ENCODE peak calls at places on chromosomes 5 and 9, in ten cellular contexts. One of them, this sample, is unnamed.

GRCh38 chr5:102738037-102738436 is 17.1 kb upstream of the PAM start:
- DNase-seq in sigmoid colon: no peak
- DNase-seq in WTC11: no peak
- DNase-seq in NB4: no peak
- DNase-seq in hepatocyte: no peak
- DNase-seq in mammary epithelial cell: no peak
- DNase-seq in body of pancreas: no peak
- DNase-seq in fibroblast of pulmonary artery: no peak
- DNase-seq in cardiac muscle cell: no peak
- DNase-seq in tibial nerve: no peak
- DNase-seq in this sample: no peak

GRCh38 chr5:10760033-10760975 is 730 bp downstream of the DAP start:
- DNase-seq in body of pancreas: peak
- DNase-seq in NB4: peak
- DNase-seq in cardiac muscle cell: peak
- DNase-seq in tibial nerve: no peak
- DNase-seq in WTC11: peak
- DNase-seq in sigmoid colon: peak
- DNase-seq in mammary epithelial cell: peak
- DNase-seq in hepatocyte: peak
- DNase-seq in fibroblast of pulmonary artery: peak
- DNase-seq in this sample: no peak

GRCh38 chr5:135217669-135218485 is 181.2 kb downstream of the MACROH2A1 start:
- DNase-seq in tibial nerve: no peak
- DNase-seq in hepatocyte: no peak
- DNase-seq in sigmoid colon: no peak
- DNase-seq in cardiac muscle cell: no peak
- DNase-seq in WTC11: peak
- DNase-seq in NB4: peak
- DNase-seq in fibroblast of pulmonary artery: no peak
- DNase-seq in mammary epithelial cell: no peak
- DNase-seq in body of pancreas: no peak
- DNase-seq in this sample: no peak

GRCh38 chr9:130846487-130847305 is 11.6 kb downstream of the ABL1 start:
- DNase-seq in mammary epithelial cell: peak
- DNase-seq in hepatocyte: no peak
- DNase-seq in NB4: no peak
- DNase-seq in WTC11: no peak
- DNase-seq in cardiac muscle cell: no peak
- DNase-seq in tibial nerve: no peak
- DNase-seq in fibroblast of pulmonary artery: peak
- DNase-seq in sigmoid colon: peak
- DNase-seq in body of pancreas: peak
- DNase-seq in this sample: no peak

GRCh38 chr5:90637731-90638130 is 79.1 kb downstream of the ADGRV1 start:
- DNase-seq in body of pancreas: no peak
- DNase-seq in WTC11: no peak
- DNase-seq in sigmoid colon: no peak
- DNase-seq in NB4: no peak
- DNase-seq in hepatocyte: no peak
- DNase-seq in mammary epithelial cell: no peak
- DNase-seq in cardiac muscle cell: no peak
- DNase-seq in tibial nerve: no peak
- DNase-seq in fibroblast of pulmonary artery: no peak
- DNase-seq in this sample: no peak

GRCh38 chr5:51225671-51226419 is 157.4 kb upstream of the ISL1 start:
- DNase-seq in body of pancreas: peak
- DNase-seq in NB4: no peak
- DNase-seq in WTC11: no peak
- DNase-seq in sigmoid colon: no peak
- DNase-seq in fibroblast of pulmonary artery: no peak
- DNase-seq in tibial nerve: no peak
- DNase-seq in hepatocyte: peak
- DNase-seq in cardiac muscle cell: peak
- DNase-seq in mammary epithelial cell: no peak
- DNase-seq in this sample: no peak

GRCh38 chr9:84862786-84863185 is 193.3 kb downstream of the NTRK2 start:
- DNase-seq in cardiac muscle cell: no peak
- DNase-seq in NB4: no peak
- DNase-seq in mammary epithelial cell: peak
- DNase-seq in hepatocyte: peak
- DNase-seq in body of pancreas: no peak
- DNase-seq in sigmoid colon: no peak
- DNase-seq in WTC11: peak
- DNase-seq in tibial nerve: no peak
- DNase-seq in fibroblast of pulmonary artery: peak
- DNase-seq in this sample: no peak

GRCh38 chr5:54570923-54571322 is 53.4 kb downstream of the SNX18 start:
- DNase-seq in cardiac muscle cell: no peak
- DNase-seq in NB4: no peak
- DNase-seq in WTC11: no peak
- DNase-seq in body of pancreas: no peak
- DNase-seq in sigmoid colon: no peak
- DNase-seq in fibroblast of pulmonary artery: peak
- DNase-seq in tibial nerve: no peak
- DNase-seq in mammary epithelial cell: peak
- DNase-seq in hepatocyte: no peak
- DNase-seq in this sample: no peak

GRCh38 chr9:12935714-12936113 is 160.9 kb downstream of the LURAP1L start:
- DNase-seq in hepatocyte: no peak
- DNase-seq in NB4: no peak
- DNase-seq in tibial nerve: no peak
- DNase-seq in sigmoid colon: no peak
- DNase-seq in mammary epithelial cell: peak
- DNase-seq in fibroblast of pulmonary artery: peak
- DNase-seq in cardiac muscle cell: no peak
- DNase-seq in WTC11: no peak
- DNase-seq in body of pancreas: no peak
- DNase-seq in this sample: no peak

GRCh38 chr5:116897291-116897690 is 322.7 kb upstream of the SEMA6A start:
- DNase-seq in tibial nerve: no peak
- DNase-seq in NB4: no peak
- DNase-seq in body of pancreas: no peak
- DNase-seq in cardiac muscle cell: no peak
- DNase-seq in sigmoid colon: no peak
- DNase-seq in hepatocyte: no peak
- DNase-seq in mammary epithelial cell: no peak
- DNase-seq in fibroblast of pulmonary artery: no peak
- DNase-seq in WTC11: no peak
- DNase-seq in this sample: no peak

GRCh38 chr5:150065346-150065745 is 21.0 kb downstream of the CSF1R start:
- DNase-seq in hepatocyte: no peak
- DNase-seq in sigmoid colon: peak
- DNase-seq in cardiac muscle cell: no peak
- DNase-seq in WTC11: no peak
- DNase-seq in mammary epithelial cell: no peak
- DNase-seq in fibroblast of pulmonary artery: no peak
- DNase-seq in NB4: peak
- DNase-seq in body of pancreas: no peak
- DNase-seq in tibial nerve: peak
- DNase-seq in this sample: no peak

GRCh38 chr5:73160239-73160671 is 12.7 kb upstream of the TMEM174 start:
- DNase-seq in tibial nerve: no peak
- DNase-seq in cardiac muscle cell: no peak
- DNase-seq in hepatocyte: no peak
- DNase-seq in body of pancreas: no peak
- DNase-seq in mammary epithelial cell: no peak
- DNase-seq in sigmoid colon: no peak
- DNase-seq in NB4: peak
- DNase-seq in fibroblast of pulmonary artery: no peak
- DNase-seq in WTC11: no peak
- DNase-seq in this sample: no peak

GRCh38 chr5:31291323-31291854 is 97.9 kb downstream of the CDH6 start:
- DNase-seq in fibroblast of pulmonary artery: peak
- DNase-seq in body of pancreas: no peak
- DNase-seq in mammary epithelial cell: no peak
- DNase-seq in cardiac muscle cell: no peak
- DNase-seq in hepatocyte: no peak
- DNase-seq in tibial nerve: no peak
- DNase-seq in sigmoid colon: no peak
- DNase-seq in NB4: peak
- DNase-seq in WTC11: peak
- DNase-seq in this sample: no peak
- TF ChIP-seq CTCF in fibroblast of pulmonary artery: peak
- TF ChIP-seq CTCF in body of pancreas: no peak
- TF ChIP-seq CTCF in mammary epithelial cell: peak
- TF ChIP-seq CTCF in cardiac muscle cell: peak
- TF ChIP-seq CTCF in hepatocyte: no peak
- TF ChIP-seq CTCF in tibial nerve: no peak
- TF ChIP-seq CTCF in sigmoid colon: no peak
- TF ChIP-seq CTCF in NB4: no peak
- TF ChIP-seq CTCF in WTC11: no peak
- TF ChIP-seq CTCF in this sample: no peak

GRCh38 chr5:66864240-66864884 is 268.2 kb downstream of the MAST4 start:
- DNase-seq in NB4: peak
- DNase-seq in sigmoid colon: no peak
- DNase-seq in fibroblast of pulmonary artery: peak
- DNase-seq in hepatocyte: no peak
- DNase-seq in body of pancreas: peak
- DNase-seq in mammary epithelial cell: peak
- DNase-seq in WTC11: peak
- DNase-seq in tibial nerve: no peak
- DNase-seq in cardiac muscle cell: no peak
- DNase-seq in this sample: no peak
- TF ChIP-seq CTCF in NB4: peak
- TF ChIP-seq CTCF in sigmoid colon: no peak
- TF ChIP-seq CTCF in fibroblast of pulmonary artery: peak
- TF ChIP-seq CTCF in hepatocyte: no peak
- TF ChIP-seq CTCF in body of pancreas: peak
- TF ChIP-seq CTCF in mammary epithelial cell: peak
- TF ChIP-seq CTCF in WTC11: peak
- TF ChIP-seq CTCF in tibial nerve: no peak
- TF ChIP-seq CTCF in cardiac muscle cell: peak
- TF ChIP-seq CTCF in this sample: peak

GRCh38 chr5:6584101-6584645 is 48.7 kb downstream of the NSUN2 start:
- DNase-seq in cardiac muscle cell: no peak
- DNase-seq in sigmoid colon: no peak
- DNase-seq in fibroblast of pulmonary artery: no peak
- DNase-seq in NB4: no peak
- DNase-seq in hepatocyte: no peak
- DNase-seq in WTC11: no peak
- DNase-seq in body of pancreas: no peak
- DNase-seq in mammary epithelial cell: no peak
- DNase-seq in tibial nerve: no peak
- DNase-seq in this sample: no peak

GRCh38 chr5:6584727-6585126 is 48.1 kb downstream of the NSUN2 start:
- DNase-seq in body of pancreas: no peak
- DNase-seq in mammary epithelial cell: no peak
- DNase-seq in sigmoid colon: no peak
- DNase-seq in NB4: no peak
- DNase-seq in tibial nerve: no peak
- DNase-seq in fibroblast of pulmonary artery: no peak
- DNase-seq in WTC11: no peak
- DNase-seq in cardiac muscle cell: no peak
- DNase-seq in hepatocyte: no peak
- DNase-seq in this sample: no peak

GRCh38 chr5:6581559-6582426 is 51.1 kb downstream of the NSUN2 start:
- DNase-seq in WTC11: no peak
- DNase-seq in fibroblast of pulmonary artery: peak
- DNase-seq in NB4: no peak
- DNase-seq in mammary epithelial cell: no peak
- DNase-seq in sigmoid colon: no peak
- DNase-seq in hepatocyte: no peak
- DNase-seq in body of pancreas: no peak
- DNase-seq in cardiac muscle cell: no peak
- DNase-seq in tibial nerve: no peak
- DNase-seq in this sample: no peak

GRCh38 chr5:6582507-6583048 is 50.3 kb downstream of the NSUN2 start:
- DNase-seq in tibial nerve: no peak
- DNase-seq in body of pancreas: no peak
- DNase-seq in WTC11: no peak
- DNase-seq in hepatocyte: no peak
- DNase-seq in sigmoid colon: no peak
- DNase-seq in fibroblast of pulmonary artery: no peak
- DNase-seq in cardiac muscle cell: no peak
- DNase-seq in mammary epithelial cell: no peak
- DNase-seq in NB4: no peak
- DNase-seq in this sample: no peak

DNA sequence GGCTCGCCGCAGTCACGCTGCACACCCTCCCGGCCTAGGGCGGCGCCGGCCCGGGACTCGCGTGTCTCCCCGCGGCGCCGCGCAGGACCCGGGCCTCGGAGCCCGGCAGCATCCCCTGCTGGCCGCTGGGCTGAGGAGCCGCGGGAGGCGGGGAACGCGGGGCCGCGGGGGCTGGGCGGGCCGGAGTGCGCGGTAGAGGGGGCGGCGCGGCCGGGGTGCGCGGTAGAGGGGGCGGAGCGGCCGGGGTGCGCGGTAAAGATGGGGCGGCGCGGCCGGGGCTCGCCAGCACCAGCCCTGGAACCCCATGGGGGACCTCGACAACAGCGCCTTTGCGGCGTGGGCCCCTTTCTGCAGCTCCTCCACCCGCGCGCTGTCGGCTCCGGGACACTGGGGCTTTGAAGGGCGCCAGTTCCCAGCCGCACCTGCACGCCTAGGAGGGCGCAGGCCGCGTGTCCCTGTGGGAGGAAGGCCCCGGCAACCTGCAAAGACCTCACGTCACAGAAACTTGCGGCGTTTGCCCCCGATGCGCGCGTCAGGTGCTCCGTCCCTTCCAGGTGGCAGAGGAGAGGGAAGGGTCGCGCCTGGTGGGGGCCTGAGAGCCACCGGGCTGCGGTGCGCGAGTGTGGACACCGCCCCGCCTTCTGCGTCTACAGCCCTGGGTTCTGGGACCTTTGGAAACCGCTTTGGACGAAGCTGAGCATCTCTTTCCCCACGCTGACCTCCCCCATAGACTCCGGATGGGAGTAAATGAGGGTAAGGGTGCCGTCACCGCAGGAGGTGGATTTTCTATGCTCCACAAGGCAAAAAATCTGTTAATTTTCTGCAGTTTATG is 49.6 kb downstream of the NSUN2 start:
- DNase-seq in tibial nerve: no peak
- DNase-seq in fibroblast of pulmonary artery: peak
- DNase-seq in hepatocyte: peak
- DNase-seq in NB4: no peak
- DNase-seq in mammary epithelial cell: no peak
- DNase-seq in body of pancreas: peak
- DNase-seq in cardiac muscle cell: peak
- DNase-seq in sigmoid colon: no peak
- DNase-seq in WTC11: peak
- DNase-seq in this sample: no peak
- TF ChIP-seq CTCF in tibial nerve: peak
- TF ChIP-seq CTCF in fibroblast of pulmonary artery: no peak
- TF ChIP-seq CTCF in hepatocyte: peak
- TF ChIP-seq CTCF in NB4: no peak
- TF ChIP-seq CTCF in mammary epithelial cell: no peak
- TF ChIP-seq CTCF in body of pancreas: peak
- TF ChIP-seq CTCF in cardiac muscle cell: peak
- TF ChIP-seq CTCF in sigmoid colon: peak
- TF ChIP-seq CTCF in WTC11: no peak
- TF ChIP-seq CTCF in this sample: peak

DNA sequence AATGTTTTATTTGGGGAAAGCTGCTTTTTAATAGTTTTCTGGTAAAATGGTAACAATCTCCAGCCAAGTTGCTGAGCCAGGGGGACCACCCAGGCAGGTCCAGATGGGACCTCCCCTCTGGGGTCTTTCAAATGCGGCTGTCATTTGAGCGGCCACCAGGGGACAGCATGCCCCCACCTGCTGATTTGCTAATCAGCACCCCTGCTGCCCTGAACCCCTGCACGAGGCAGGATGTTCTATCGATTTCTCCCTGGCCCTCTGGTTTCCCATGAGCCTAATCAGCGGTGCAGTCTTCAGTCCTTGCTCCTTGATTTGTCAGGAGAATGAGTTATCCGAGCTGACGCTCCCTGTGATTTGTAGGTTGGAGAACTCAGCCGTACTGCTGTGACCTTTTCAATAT is 247.0 kb downstream of the FSTL4 start:
- DNase-seq in mammary epithelial cell: no peak
- DNase-seq in sigmoid colon: no peak
- DNase-seq in NB4: no peak
- DNase-seq in WTC11: peak
- DNase-seq in cardiac muscle cell: peak
- DNase-seq in tibial nerve: no peak
- DNase-seq in fibroblast of pulmonary artery: no peak
- DNase-seq in body of pancreas: no peak
- DNase-seq in hepatocyte: no peak
- DNase-seq in this sample: no peak
- TF ChIP-seq CTCF in mammary epithelial cell: peak
- TF ChIP-seq CTCF in sigmoid colon: no peak
- TF ChIP-seq CTCF in NB4: peak
- TF ChIP-seq CTCF in WTC11: peak
- TF ChIP-seq CTCF in cardiac muscle cell: no peak
- TF ChIP-seq CTCF in tibial nerve: no peak
- TF ChIP-seq CTCF in fibroblast of pulmonary artery: no peak
- TF ChIP-seq CTCF in body of pancreas: no peak
- TF ChIP-seq CTCF in hepatocyte: peak
- TF ChIP-seq CTCF in this sample: peak

This sample was measured in chondrocyte.